ENCODE peak calls at places on chromosomes 13 and 19, in five cellular contexts. One of them, this sample, is unnamed. For H3K4me1, the result is how much of the 10 kb centered on the place peaks cover.

GRCh38 chr13:40376296-40376849 is 290.1 kb downstream of the FOXO1 start:
- DNase-seq in heart right ventricle: no peak
- DNase-seq in neural progenitor cell: no peak
- DNase-seq in mesendoderm: no peak
- DNase-seq in psoas muscle: no peak
- DNase-seq in this sample: no peak

GRCh38 chr19:48445256-48445605 is 552 bp upstream of the GRWD1 start:
- DNase-seq in neural progenitor cell: peak
- DNase-seq in mesendoderm: peak
- DNase-seq in heart right ventricle: peak
- DNase-seq in psoas muscle: no peak
- DNase-seq in this sample: peak

GRCh38 chr13:99916366-99917103 is 55.0 kb downstream of the ZIC5 start:
- DNase-seq in neural progenitor cell: peak
- DNase-seq in heart right ventricle: peak
- DNase-seq in mesendoderm: peak
- DNase-seq in psoas muscle: no peak
- DNase-seq in this sample: peak

GRCh38 chr13:20492641-20493040 is 33.0 kb downstream of the CRYL1 start:
- DNase-seq in heart right ventricle: no peak
- DNase-seq in neural progenitor cell: peak
- DNase-seq in psoas muscle: no peak
- DNase-seq in mesendoderm: peak
- DNase-seq in this sample: peak

GRCh38 chr13:27965740-27966640 is 3.1 kb downstream of the CDX2 start:
- DNase-seq in neural progenitor cell: peak
- DNase-seq in mesendoderm: peak
- DNase-seq in heart right ventricle: no peak
- DNase-seq in psoas muscle: no peak
- DNase-seq in this sample: no peak

GRCh38 chr13:32026619-32027018 is 5.0 kb upstream of the FRY start:
- DNase-seq in psoas muscle: no peak
- DNase-seq in neural progenitor cell: no peak
- DNase-seq in mesendoderm: no peak
- DNase-seq in heart right ventricle: no peak
- DNase-seq in this sample: no peak

GRCh38 chr19:49862411-49863253 is 4.7 kb downstream of the PNKP start:
- DNase-seq in psoas muscle: peak
- DNase-seq in mesendoderm: peak
- DNase-seq in heart right ventricle: no peak
- DNase-seq in neural progenitor cell: peak
- DNase-seq in this sample: no peak

GRCh38 chr13:48491423-48492122 is 41.3 kb downstream of the RCBTB2 start:
- DNase-seq in heart right ventricle: no peak
- DNase-seq in mesendoderm: no peak
- DNase-seq in neural progenitor cell: no peak
- DNase-seq in psoas muscle: no peak
- DNase-seq in this sample: no peak

GRCh38 chr13:44758595-44759221 is 182.6 kb upstream of the TSC22D1 start:
- DNase-seq in heart right ventricle: no peak
- DNase-seq in neural progenitor cell: no peak
- DNase-seq in mesendoderm: no peak
- DNase-seq in psoas muscle: no peak
- DNase-seq in this sample: peak
- H3K4me1 ChIP-seq in heart right ventricle: under half
- H3K4me1 ChIP-seq in neural progenitor cell: under half
- H3K4me1 ChIP-seq in mesendoderm: under half
- H3K4me1 ChIP-seq in psoas muscle: under half
- H3K4me1 ChIP-seq in this sample: under half

GRCh38 chr19:29974701-29975100 is 32.7 kb downstream of the URI1 start:
- DNase-seq in neural progenitor cell: no peak
- DNase-seq in psoas muscle: no peak
- DNase-seq in heart right ventricle: no peak
- DNase-seq in mesendoderm: no peak
- DNase-seq in this sample: no peak

GRCh38 chr19:29971648-29972047 is 29.6 kb downstream of the URI1 start:
- DNase-seq in psoas muscle: no peak
- DNase-seq in neural progenitor cell: no peak
- DNase-seq in mesendoderm: no peak
- DNase-seq in heart right ventricle: no peak
- DNase-seq in this sample: no peak

GRCh38 chr19:29978139-29978538 is 36.1 kb downstream of the URI1 start:
- DNase-seq in neural progenitor cell: no peak
- DNase-seq in mesendoderm: no peak
- DNase-seq in psoas muscle: no peak
- DNase-seq in heart right ventricle: no peak
- DNase-seq in this sample: no peak

GRCh38 chr19:29971002-29971401 is 29.0 kb downstream of the URI1 start:
- DNase-seq in mesendoderm: no peak
- DNase-seq in neural progenitor cell: no peak
- DNase-seq in heart right ventricle: no peak
- DNase-seq in psoas muscle: no peak
- DNase-seq in this sample: no peak

GRCh38 chr19:29976151-29976943 is 34.3 kb downstream of the URI1 start:
- DNase-seq in neural progenitor cell: no peak
- DNase-seq in heart right ventricle: no peak
- DNase-seq in mesendoderm: no peak
- DNase-seq in psoas muscle: no peak
- DNase-seq in this sample: no peak
- H3K4me1 ChIP-seq in neural progenitor cell: under half
- H3K4me1 ChIP-seq in heart right ventricle: under half
- H3K4me1 ChIP-seq in mesendoderm: under half
- H3K4me1 ChIP-seq in psoas muscle: under half
- H3K4me1 ChIP-seq in this sample: under half

GRCh38 chr13:30306762-30307193 is 573 bp downstream of the KATNAL1 start:
- DNase-seq in mesendoderm: peak
- DNase-seq in heart right ventricle: peak
- DNase-seq in neural progenitor cell: peak
- DNase-seq in psoas muscle: peak
- DNase-seq in this sample: peak
- H3K4me1 ChIP-seq in mesendoderm: under half
- H3K4me1 ChIP-seq in heart right ventricle: half or more
- H3K4me1 ChIP-seq in neural progenitor cell: under half
- H3K4me1 ChIP-seq in psoas muscle: under half
- H3K4me1 ChIP-seq in this sample: under half

GRCh38 chr19:18849838-18850400 is 18.2 kb downstream of the UPF1 start:
- DNase-seq in heart right ventricle: no peak
- DNase-seq in mesendoderm: no peak
- DNase-seq in neural progenitor cell: no peak
- DNase-seq in psoas muscle: no peak
- DNase-seq in this sample: no peak
- H3K4me1 ChIP-seq in heart right ventricle: half or more
- H3K4me1 ChIP-seq in mesendoderm: under half
- H3K4me1 ChIP-seq in neural progenitor cell: under half
- H3K4me1 ChIP-seq in psoas muscle: under half
- H3K4me1 ChIP-seq in this sample: under half

GRCh38 chr19:46946090-46946489 is 73.5 kb upstream of the NPAS1 start:
- DNase-seq in psoas muscle: no peak
- DNase-seq in heart right ventricle: no peak
- DNase-seq in mesendoderm: no peak
- DNase-seq in neural progenitor cell: no peak
- DNase-seq in this sample: no peak
- H3K4me1 ChIP-seq in psoas muscle: under half
- H3K4me1 ChIP-seq in heart right ventricle: half or more
- H3K4me1 ChIP-seq in mesendoderm: under half
- H3K4me1 ChIP-seq in neural progenitor cell: under half
- H3K4me1 ChIP-seq in this sample: under half

GRCh38 chr19:43777163-43777700 is 3.5 kb downstream of the KCNN4 start:
- DNase-seq in neural progenitor cell: no peak
- DNase-seq in psoas muscle: peak
- DNase-seq in mesendoderm: no peak
- DNase-seq in heart right ventricle: no peak
- DNase-seq in this sample: no peak

GRCh38 chr19:43779147-43779819 is 1.5 kb downstream of the KCNN4 start:
- DNase-seq in psoas muscle: peak
- DNase-seq in heart right ventricle: no peak
- DNase-seq in mesendoderm: no peak
- DNase-seq in neural progenitor cell: no peak
- DNase-seq in this sample: no peak

GRCh38 chr19:43779820-43780219 is 953 bp downstream of the KCNN4 start:
- DNase-seq in mesendoderm: no peak
- DNase-seq in psoas muscle: no peak
- DNase-seq in neural progenitor cell: no peak
- DNase-seq in heart right ventricle: no peak
- DNase-seq in this sample: no peak

GRCh38 chr19:43780706-43781525 is at the start of gene KCNN4:
- DNase-seq in mesendoderm: no peak
- DNase-seq in psoas muscle: no peak
- DNase-seq in heart right ventricle: no peak
- DNase-seq in neural progenitor cell: no peak
- DNase-seq in this sample: no peak

GRCh38 chr19:43778651-43779050 is 2.1 kb downstream of the KCNN4 start:
- DNase-seq in heart right ventricle: no peak
- DNase-seq in neural progenitor cell: no peak
- DNase-seq in mesendoderm: no peak
- DNase-seq in psoas muscle: no peak
- DNase-seq in this sample: no peak
- H3K4me1 ChIP-seq in heart right ventricle: under half
- H3K4me1 ChIP-seq in neural progenitor cell: under half
- H3K4me1 ChIP-seq in mesendoderm: under half
- H3K4me1 ChIP-seq in psoas muscle: under half
- H3K4me1 ChIP-seq in this sample: under half

GRCh38 chr13:34037636-34038325 is 219.8 kb downstream of the RFC3 start:
- DNase-seq in psoas muscle: no peak
- DNase-seq in heart right ventricle: no peak
- DNase-seq in mesendoderm: peak
- DNase-seq in neural progenitor cell: peak
- DNase-seq in this sample: no peak

GRCh38 chr13:34038326-34039068 is 220.5 kb downstream of the RFC3 start:
- DNase-seq in mesendoderm: no peak
- DNase-seq in heart right ventricle: no peak
- DNase-seq in neural progenitor cell: no peak
- DNase-seq in psoas muscle: no peak
- DNase-seq in this sample: no peak

GRCh38 chr13:34035676-34036325 is 217.9 kb downstream of the RFC3 start:
- DNase-seq in psoas muscle: no peak
- DNase-seq in heart right ventricle: no peak
- DNase-seq in neural progenitor cell: no peak
- DNase-seq in mesendoderm: no peak
- DNase-seq in this sample: peak

GRCh38 chr13:34034411-34034810 is 216.5 kb downstream of the RFC3 start:
- DNase-seq in mesendoderm: no peak
- DNase-seq in neural progenitor cell: no peak
- DNase-seq in heart right ventricle: no peak
- DNase-seq in psoas muscle: no peak
- DNase-seq in this sample: no peak

GRCh38 chr13:34035178-34035577 is 217.2 kb downstream of the RFC3 start:
- DNase-seq in psoas muscle: no peak
- DNase-seq in heart right ventricle: no peak
- DNase-seq in mesendoderm: no peak
- DNase-seq in neural progenitor cell: no peak
- DNase-seq in this sample: no peak
- H3K4me1 ChIP-seq in psoas muscle: under half
- H3K4me1 ChIP-seq in heart right ventricle: under half
- H3K4me1 ChIP-seq in mesendoderm: under half
- H3K4me1 ChIP-seq in neural progenitor cell: under half
- H3K4me1 ChIP-seq in this sample: under half

GRCh38 chr13:114128348-114128623 is 4.1 kb downstream of the RASA3 start:
- DNase-seq in psoas muscle: peak
- DNase-seq in mesendoderm: no peak
- DNase-seq in neural progenitor cell: no peak
- DNase-seq in heart right ventricle: no peak
- DNase-seq in this sample: no peak
- H3K4me1 ChIP-seq in psoas muscle: half or more
- H3K4me1 ChIP-seq in mesendoderm: under half
- H3K4me1 ChIP-seq in neural progenitor cell: under half
- H3K4me1 ChIP-seq in heart right ventricle: half or more
- H3K4me1 ChIP-seq in this sample: under half

GRCh38 chr19:44755219-44755618 is 6.7 kb downstream of the BCL3 start:
- DNase-seq in mesendoderm: no peak
- DNase-seq in heart right ventricle: no peak
- DNase-seq in neural progenitor cell: no peak
- DNase-seq in psoas muscle: no peak
- DNase-seq in this sample: no peak
- H3K4me1 ChIP-seq in mesendoderm: under half
- H3K4me1 ChIP-seq in heart right ventricle: half or more
- H3K4me1 ChIP-seq in neural progenitor cell: under half
- H3K4me1 ChIP-seq in psoas muscle: half or more
- H3K4me1 ChIP-seq in this sample: under half

This sample was measured in trophoblast cell.